ENCODE peak calls at places on chromosomes 3 and 15, in six cellular contexts. V is aorta; X is esophagus muscularis mucosa; T is cardiac muscle cell; B is transverse colon; M is CD8-positive, alpha-beta T cell. E is an unnamed sample. For H3K9me3, the result is how much of the 10 kb centered on the place peaks cover.

GRCh38 chr3:70916375-70917055 is 604.1 kb upstream of the MDFIC2 start:
- DNase-seq in T (no peak), V (no peak), M (no peak), X (no peak), B (no peak), E (no peak)

GRCh38 chr3:66047321-66048050 is 8.8 kb upstream of the MAGI1 start:
- DNase-seq in T (peak), B (no peak), V (peak), M (no peak), X (no peak), E (no peak)

GRCh38 chr3:101695779-101696372 is 9.4 kb upstream of the RPL24 start:
- DNase-seq in M (no peak), X (no peak), B (no peak), T (peak), V (no peak), E (peak)

GRCh38 chr3:354433-354832 is 157.9 kb downstream of the CHL1 start:
- DNase-seq in T (peak), V (no peak), X (no peak), B (peak), M (no peak), E (no peak)

GRCh38 chr3:194277547-194278091 is 73.5 kb downstream of the CPN2 start:
- DNase-seq in V (peak), B (peak), M (no peak), T (no peak), X (no peak), E (no peak)

GRCh38 chr3:141575879-141576743 is 89.3 kb downstream of the RASA2 start:
- DNase-seq in T (peak), X (no peak), M (no peak), V (no peak), B (no peak), E (no peak)

GRCh38 chr3:196287066-196287404 is 491 bp downstream of the PCYT1A start:
- DNase-seq in B (no peak), M (no peak), X (no peak), V (no peak), T (no peak), E (no peak)

GRCh38 chr3:29936054-29936453 is 655.2 kb downstream of the RBMS3 start:
- DNase-seq in B (no peak), V (no peak), X (no peak), M (no peak), T (no peak), E (no peak)

GRCh38 chr3:66508461-66508860 is 7.6 kb upstream of the LRIG1 start:
- DNase-seq in B (no peak), X (no peak), M (no peak), V (no peak), T (no peak), E (no peak)

GRCh38 chr3:32961189-32961715 is 9.8 kb downstream of the CCR4 start:
- DNase-seq in X (peak), T (no peak), V (no peak), M (no peak), B (no peak), E (peak)

GRCh38 chr3:64240445-64240844 is 15.2 kb upstream of the PRICKLE2 start:
- DNase-seq in X (no peak), V (no peak), T (no peak), M (no peak), B (no peak), E (no peak)

GRCh38 chr3:67819447-67819846 is 165.0 kb upstream of the SUCLG2 start:
- DNase-seq in X (no peak), V (no peak), M (no peak), T (peak), B (no peak), E (no peak)

GRCh38 chr15:38864827-38865604 is 300.4 kb upstream of the RASGRP1 start:
- DNase-seq in M (no peak), T (peak), B (no peak), V (no peak), X (no peak), E (no peak)

GRCh38 chr15:90013503-90013937 is 12.4 kb downstream of the ZNF710 start:
- DNase-seq in M (no peak), V (no peak), X (no peak), T (no peak), B (peak), E (no peak)

GRCh38 chr3:27376109-27376772 is 7.1 kb upstream of the NEK10 start:
- DNase-seq in T (no peak), M (no peak), X (no peak), V (no peak), B (no peak), E (no peak)

GRCh38 chr3:21562225-21562624 is 188.8 kb downstream of the ZNF385D start:
- DNase-seq in M (no peak), B (no peak), X (no peak), T (no peak), V (no peak), E (no peak)

GRCh38 chr3:174270841-174271240 is 588.3 kb upstream of the NAALADL2 start:
- DNase-seq in X (no peak), T (no peak), B (no peak), V (no peak), M (no peak), E (no peak)

GRCh38 chr15:91376016-91376415 is 276.0 kb downstream of the SV2B start:
- DNase-seq in M (no peak), V (no peak), B (no peak), T (no peak), X (no peak), E (no peak)

GRCh38 chr15:59741274-59741906 is 52.3 kb upstream of the BNIP2 start:
- DNase-seq in T (peak), M (no peak), V (no peak), B (no peak), X (no peak), E (no peak)

GRCh38 chr3:2198880-2199279 is 100.2 kb downstream of the CNTN4 start:
- DNase-seq in M (no peak), X (peak), B (no peak), T (no peak), V (no peak), E (no peak)
- H3K9me3 ChIP-seq in M (under half), X (under half), B (under half), T (under half), V (under half), E (under half)

GRCh38 chr15:87293016-87293415 is 963.5 kb downstream of the NTRK3 start:
- DNase-seq in T (no peak), X (no peak), B (no peak), M (no peak), V (no peak), E (no peak)

DNA sequence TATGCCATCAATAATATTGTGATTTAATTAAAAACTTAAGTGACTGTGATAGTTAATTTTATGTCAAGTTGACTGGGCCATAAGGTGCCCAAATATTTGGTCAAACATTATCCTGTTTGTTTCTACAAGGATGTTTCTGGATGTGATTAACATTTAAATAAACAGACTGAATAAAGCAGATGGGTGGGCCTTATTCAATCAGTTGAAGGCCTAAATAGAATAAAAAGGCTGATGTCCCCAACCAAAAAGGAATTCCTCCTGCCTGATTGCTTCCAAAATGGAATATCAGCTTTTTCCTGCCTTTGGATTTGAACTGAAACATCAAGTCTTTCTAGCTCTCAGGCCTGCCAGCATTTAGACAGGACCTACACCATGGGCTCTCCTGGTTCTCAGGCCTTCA is 961.7 kb downstream of the NTRK3 start:
- DNase-seq in M (no peak), V (no peak), T (no peak), B (no peak), X (no peak), E (no peak)
- H3K9me3 ChIP-seq in M (under half), V (under half), T (under half), B (under half), X (under half), E (under half)

DNA sequence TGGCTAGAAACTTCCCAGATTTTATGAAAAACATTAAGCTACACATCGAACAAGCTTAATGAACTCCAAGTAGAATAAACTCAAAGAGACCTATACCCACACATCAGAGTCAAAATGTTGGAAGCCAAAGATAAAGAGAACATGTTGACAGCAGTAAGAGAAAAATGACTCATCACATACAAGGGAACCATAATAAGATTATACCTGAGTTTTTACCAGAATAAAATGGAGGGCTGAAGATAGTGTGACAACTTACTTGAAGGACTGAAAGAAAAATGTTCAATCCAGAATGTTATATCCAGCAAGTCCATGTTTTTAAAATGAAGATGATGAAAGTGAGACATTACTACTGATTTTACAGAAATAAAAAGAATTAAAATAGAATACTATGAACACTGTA is 22.8 kb downstream of the MYL3 start:
- DNase-seq in V (no peak), T (no peak), X (no peak), M (no peak), B (no peak), E (no peak)
- H3K9me3 ChIP-seq in V (under half), T (under half), X (under half), M (under half), B (under half), E (under half)

DNA sequence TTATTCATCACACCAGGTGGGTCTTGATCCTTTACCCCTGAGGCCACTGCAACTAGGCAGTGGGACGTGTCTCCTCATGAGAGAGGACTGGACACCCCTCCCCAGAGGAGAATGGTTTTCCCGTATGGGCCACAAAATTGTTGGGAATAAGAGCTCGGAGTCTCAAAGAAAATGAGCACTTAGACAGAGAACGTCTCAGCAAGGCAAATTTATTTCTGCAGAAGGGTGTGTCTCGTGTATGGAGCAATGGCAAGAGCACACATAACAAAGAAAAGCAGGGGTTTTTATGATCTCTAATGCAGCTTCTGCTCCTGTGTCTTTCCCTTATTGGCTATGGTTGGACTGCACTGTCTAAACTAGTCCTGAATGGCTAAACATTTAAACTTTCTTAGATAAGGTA is 803.5 kb downstream of the PLOD2 start:
- DNase-seq in T (no peak), B (no peak), V (no peak), X (no peak), M (no peak), E (no peak)
- H3K9me3 ChIP-seq in T (under half), B (under half), V (under half), X (under half), M (under half), E (under half)

GRCh38 chr3:23864954-23865353 is 51.8 kb downstream of the NKIRAS1 start:
- DNase-seq in V (no peak), M (no peak), T (peak), X (no peak), B (no peak), E (no peak)

GRCh38 chr3:23859839-23860382 is 54.2 kb downstream of the UBE2E1 start:
- DNase-seq in B (no peak), T (no peak), M (no peak), V (no peak), X (no peak), E (no peak)

GRCh38 chr3:23863060-23863459 is 53.7 kb downstream of the NKIRAS1 start:
- DNase-seq in B (no peak), M (no peak), X (no peak), V (no peak), T (no peak), E (no peak)

GRCh38 chr3:23859012-23859743 is 53.4 kb downstream of the UBE2E1 start:
- DNase-seq in T (no peak), M (no peak), B (no peak), V (no peak), X (no peak), E (no peak)

DNA sequence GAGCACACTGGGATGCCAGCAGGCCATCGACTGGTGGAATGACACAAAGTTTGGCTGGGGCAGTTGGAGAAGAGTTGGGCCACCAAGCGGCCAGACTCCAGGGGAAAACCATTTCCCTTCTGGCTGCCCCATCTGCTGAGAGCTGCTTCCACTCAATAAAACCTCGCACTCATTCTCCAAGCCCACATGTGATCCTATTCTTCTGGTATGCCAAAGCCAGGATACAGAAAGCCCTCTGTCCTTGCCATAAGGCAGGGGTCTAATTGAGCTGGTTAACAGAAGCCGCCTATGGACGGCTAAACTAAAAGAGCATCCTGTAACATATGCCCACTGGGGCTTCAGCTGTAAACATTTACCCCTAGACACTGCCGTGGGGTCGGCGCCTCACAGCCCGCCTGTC is 55.1 kb downstream of the NKIRAS1 start:
- DNase-seq in X (no peak), V (no peak), M (no peak), B (no peak), T (no peak), E (no peak)
- H3K9me3 ChIP-seq in X (under half), V (under half), M (under half), B (under half), T (under half), E (under half)